ENCODE peak calls at places on chromosomes 2 and 18, in nine cellular contexts. R, K, Y, L, D, C, O, Q and M are unnamed samples.

GRCh38 chr18:23573948-23574431 is 12.3 kb downstream of the NPC1 start:
- DNase-seq in L (no peak), O (no peak), R (peak), C (no peak), D (peak), Y (no peak), Q (no peak), K (no peak), M (peak)

GRCh38 chr2:26327291-26328272 is 18.4 kb upstream of the SELENOI start:
- DNase-seq in K (no peak), L (no peak), Q (no peak), C (no peak), R (no peak), O (no peak), D (no peak), Y (no peak), M (no peak)

GRCh38 chr2:214856116-214856515 is 46.6 kb upstream of the BARD1 start:
- DNase-seq in L (no peak), O (no peak), K (no peak), C (no peak), Q (no peak), Y (no peak), D (peak), R (no peak), M (no peak)

GRCh38 chr2:11944311-11944710 is 197.9 kb downstream of the LPIN1 start:
- DNase-seq in C (no peak), Q (no peak), O (no peak), R (no peak), Y (no peak), K (no peak), L (no peak), D (no peak), M (no peak)

GRCh38 chr2:63257473-63257872 is 206.8 kb downstream of the OTX1 start:
- DNase-seq in C (no peak), R (no peak), K (no peak), Y (no peak), Q (no peak), L (no peak), D (no peak), O (no peak), M (peak)

GRCh38 chr2:116988303-116988702 is 826.2 kb upstream of the DDX18 start:
- DNase-seq in Q (no peak), R (no peak), K (no peak), D (peak), O (no peak), Y (no peak), C (no peak), L (no peak), M (no peak)

GRCh38 chr2:70901235-70902066 is 34.2 kb upstream of the ATP6V1B1 start:
- DNase-seq in L (peak), R (no peak), D (peak), O (no peak), K (no peak), Q (no peak), C (no peak), Y (no peak), M (no peak)

GRCh38 chr18:5393779-5394178 is 98.3 kb upstream of the ZBTB14 start:
- DNase-seq in O (no peak), Q (no peak), L (no peak), Y (no peak), D (peak), R (peak), K (no peak), C (no peak), M (no peak)

GRCh38 chr2:158806941-158807340 is 11.8 kb downstream of the DAPL1 start:
- DNase-seq in R (no peak), D (no peak), K (no peak), L (no peak), O (no peak), Q (no peak), C (no peak), Y (no peak), M (no peak)

GRCh38 chr18:13379062-13379800 is 160.7 kb downstream of the LDLRAD4 start:
- DNase-seq in Y (no peak), O (no peak), Q (no peak), K (no peak), C (no peak), R (no peak), D (no peak), L (no peak), M (no peak)

GRCh38 chr2:198296665-198297308 is 492.4 kb downstream of the PLCL1 start:
- DNase-seq in O (peak), L (peak), K (peak), Y (peak), Q (peak), R (no peak), D (peak), C (peak), M (peak)

GRCh38 chr2:60550151-60550983 is 3.1 kb downstream of the BCL11A start:
- DNase-seq in C (no peak), K (no peak), O (no peak), Q (peak), R (peak), L (peak), D (peak), Y (no peak), M (peak)

GRCh38 chr2:75464348-75464946 is 96.3 kb downstream of the EVA1A start:
- DNase-seq in K (no peak), L (peak), R (no peak), O (no peak), Q (no peak), D (peak), C (no peak), Y (no peak), M (no peak)

GRCh38 chr2:216626168-216626874 is 6.9 kb upstream of the IGFBP2 start:
- DNase-seq in K (no peak), Q (no peak), C (no peak), D (no peak), R (no peak), O (no peak), L (no peak), Y (no peak), M (no peak)

GRCh38 chr2:88350262-88350640 is 102.2 kb downstream of the FOXI3 start:
- DNase-seq in L (no peak), Q (no peak), D (no peak), R (no peak), O (no peak), C (no peak), Y (no peak), K (no peak), M (no peak)

GRCh38 chr18:43570593-43570992 is 293.3 kb upstream of the SYT4 start:
- DNase-seq in R (no peak), L (no peak), K (no peak), Y (no peak), D (no peak), Q (no peak), C (no peak), O (no peak), M (no peak)

GRCh38 chr2:138652378-138652777 is 127.8 kb downstream of the NXPH2 start:
- DNase-seq in C (no peak), R (peak), Y (no peak), Q (no peak), D (peak), L (no peak), O (no peak), K (no peak), M (no peak)

GRCh38 chr2:219123356-219124143 is 37.1 kb downstream of the NHEJ1 start:
- DNase-seq in L (no peak), O (no peak), K (no peak), Q (no peak), Y (no peak), R (no peak), D (no peak), C (no peak), M (no peak)

GRCh38 chr18:26555804-26556553 is 7.6 kb upstream of the KCTD1 start:
- DNase-seq in C (no peak), L (no peak), K (no peak), Q (no peak), Y (no peak), D (no peak), R (no peak), O (no peak), M (no peak)

GRCh38 chr2:205763708-205764501 is 81.6 kb downstream of the NRP2 start:
- DNase-seq in C (peak), Y (no peak), O (no peak), R (peak), K (peak), L (peak), D (peak), Q (no peak), M (no peak)

GRCh38 chr2:128421861-128422311 is 103.2 kb upstream of the HS6ST1 start:
- DNase-seq in D (no peak), K (no peak), C (no peak), Y (no peak), L (no peak), O (peak), Q (no peak), R (no peak), M (no peak)

GRCh38 chr2:1744446-1745170 is at the start of gene PXDN:
- DNase-seq in Y (no peak), L (peak), C (no peak), O (peak), R (no peak), K (no peak), Q (no peak), D (peak), M (peak)

GRCh38 chr2:216799873-216800421 is 59.9 kb downstream of the TNP1 start:
- DNase-seq in R (no peak), D (no peak), Q (no peak), K (no peak), O (no peak), Y (no peak), L (no peak), C (no peak), M (no peak)

GRCh38 chr2:218345491-218346176 is 11.0 kb upstream of the CATIP start:
- DNase-seq in R (no peak), L (peak), Q (no peak), O (no peak), D (no peak), C (no peak), K (no peak), Y (no peak), M (no peak)

GRCh38 chr2:120439637-120440384 is 93.9 kb downstream of the INHBB start:
- DNase-seq in O (no peak), Q (no peak), D (no peak), Y (no peak), R (no peak), L (no peak), C (no peak), K (no peak), M (no peak)

GRCh38 chr2:130864830-130865229 is 28.1 kb downstream of the ARHGEF4 start:
- DNase-seq in Q (no peak), R (peak), K (no peak), O (peak), L (peak), D (peak), Y (no peak), C (no peak), M (no peak)

GRCh38 chr18:41763361-41763760 is 191.7 kb upstream of the PIK3C3 start:
- DNase-seq in C (no peak), D (no peak), R (no peak), L (no peak), Q (no peak), K (no peak), Y (no peak), O (no peak), M (no peak)

GRCh38 chr2:191299866-191300265 is 54.7 kb downstream of the MYO1B start:
- DNase-seq in O (no peak), K (no peak), Q (no peak), L (no peak), R (no peak), Y (no peak), C (no peak), D (no peak), M (no peak)

GRCh38 chr2:39523308-39524044 is 86.4 kb upstream of the MAP4K3 start:
- DNase-seq in R (peak), D (peak), O (no peak), Y (no peak), K (no peak), L (no peak), C (no peak), Q (no peak), M (no peak)

GRCh38 chr2:113137827-113138226 is 10.4 kb downstream of the IL1RN start:
- DNase-seq in R (no peak), K (no peak), L (no peak), Q (no peak), D (no peak), C (no peak), Y (no peak), O (no peak), M (no peak)

GRCh38 chr18:9735879-9736278 is 27.8 kb downstream of the RAB31 start:
- DNase-seq in O (no peak), R (no peak), Y (no peak), Q (no peak), K (no peak), C (no peak), L (no peak), D (no peak), M (no peak)

GRCh38 chr2:181307203-181307991 is 149.8 kb upstream of the ITGA4 start:
- DNase-seq in Y (no peak), L (no peak), R (no peak), C (no peak), O (no peak), K (no peak), Q (no peak), D (no peak), M (peak)

GRCh38 chr2:63701406-63701805 is 112.6 kb downstream of the MDH1 start:
- DNase-seq in O (no peak), K (no peak), R (no peak), C (no peak), Q (no peak), D (no peak), L (no peak), Y (no peak), M (no peak)

GRCh38 chr2:191311627-191312026 is 66.4 kb downstream of the MYO1B start:
- DNase-seq in O (no peak), Y (no peak), D (peak), Q (no peak), C (no peak), K (no peak), L (no peak), R (peak), M (no peak)

GRCh38 chr2:110869472-110870446 is 137.4 kb downstream of the ACOXL start:
- DNase-seq in O (no peak), L (peak), R (no peak), Q (no peak), K (no peak), C (no peak), D (peak), Y (no peak), M (no peak)

GRCh38 chr2:142944264-142944663 is 66.8 kb downstream of the KYNU start:
- DNase-seq in O (no peak), D (peak), Q (no peak), K (no peak), C (no peak), Y (no peak), L (no peak), R (peak), M (no peak)

GRCh38 chr2:116142828-116143227 is 1671.7 kb upstream of the DDX18 start:
- DNase-seq in L (no peak), R (no peak), Q (no peak), O (no peak), Y (no peak), D (no peak), K (peak), C (peak), M (no peak)

GRCh38 chr2:167134381-167135072 is 246.2 kb downstream of the XIRP2 start:
- DNase-seq in C (no peak), K (no peak), Y (no peak), L (no peak), O (no peak), D (peak), Q (no peak), R (peak), M (no peak)